ENCODE peak calls at places on chromosomes 4 and X, in nine cellular contexts. R is activated CD4-positive, alpha-beta T cell treated with anti-CD3 and anti-CD28 coated beads for 4 hours; D is mammary epithelial cell; B is EL; V is HTR-8/SVneo; J is retinal pigment epithelial cell; I is foreskin fibroblast; G is iris pigment epithelial cell; L is prostate gland. Y is an unnamed sample.

GRCh38 chr4:153731239-153731638 is 28.6 kb downstream of the RNF175 start:
- DNase-seq in R (no peak), D (peak; percentile 92), B (peak; percentile 65), V (peak; percentile 33), J (no peak), I (peak; percentile 97), G (peak; percentile 40), L (no peak), Y (no peak)

GRCh38 chr4:110201502-110201901 is 3.1 kb upstream of the ELOVL6 start:
- DNase-seq in R (no peak), D (no peak), B (no peak), V (no peak), J (no peak), I (no peak), G (no peak), L (no peak), Y (no peak)

GRCh38 chr4:89000844-89001360 is 56.1 kb downstream of the FAM13A start:
- DNase-seq in R (no peak), D (peak; percentile 74), B (peak; percentile 52), V (peak; percentile 5), J (no peak), I (peak; percentile 58), G (peak; percentile 79), L (no peak), Y (peak; percentile 72)

GRCh38 chr4:94304365-94304971 is 38.2 kb downstream of the HPGDS start:
- DNase-seq in R (peak; percentile 8), D (peak; percentile 15), B (peak; percentile 31), V (peak; percentile 9), J (no peak), I (peak; percentile 60), G (peak; percentile 50), L (peak; percentile 12), Y (peak; percentile 66)

GRCh38 chrX:41478397-41478911 is 31.3 kb downstream of the NYX start:
- DNase-seq in R (no peak), D (no peak), B (no peak), V (no peak), J (no peak), I (no peak), G (no peak), L (no peak), Y (no peak)

GRCh38 chr4:103021120-103021519 is 1.6 kb upstream of the SLC9B1 start:
- DNase-seq in R (no peak), D (no peak), B (no peak), V (no peak), J (no peak), I (no peak), G (no peak), L (no peak), Y (no peak)

GRCh38 chr4:168643083-168643795 is 146.4 kb downstream of the PALLD start:
- DNase-seq in R (no peak), D (no peak), B (peak; percentile 16), V (no peak), J (no peak), I (peak; percentile 59), G (peak; percentile 65), L (no peak), Y (peak; percentile 66)

GRCh38 chrX:6898371-6898770 is 249.1 kb upstream of the STS start:
- DNase-seq in R (no peak), D (no peak), B (no peak), V (no peak), J (no peak), I (no peak), G (no peak), L (no peak), Y (no peak)

GRCh38 chr4:173264960-173265281 is 69.2 kb downstream of the HMGB2 start:
- DNase-seq in R (no peak), D (no peak), B (no peak), V (no peak), J (no peak), I (no peak), G (no peak), L (no peak), Y (no peak)

GRCh38 chr4:183268556-183268955 is 51.5 kb downstream of the CLDN22 start:
- DNase-seq in R (no peak), D (no peak), B (no peak), V (no peak), J (no peak), I (no peak), G (no peak), L (no peak), Y (no peak)

GRCh38 chr4:80097395-80098177 is 24.6 kb upstream of the ANTXR2 start:
- DNase-seq in R (no peak), D (peak; percentile 26), B (peak; percentile 85), V (peak; percentile 32), J (peak; percentile 26), I (peak; percentile 95), G (peak; percentile 68), L (no peak), Y (peak; percentile 65)

GRCh38 chr4:6199344-6199921 is 916 bp downstream of the JAKMIP1 start:
- DNase-seq in R (peak; percentile 23), D (peak; percentile 17), B (no peak), V (no peak), J (no peak), I (peak; percentile 25), G (no peak), L (no peak), Y (no peak)

GRCh38 chr4:147247577-147247976 is 233.3 kb upstream of the EDNRA start:
- DNase-seq in R (no peak), D (no peak), B (peak; percentile 3), V (no peak), J (no peak), I (peak; percentile 12), G (peak; percentile 13), L (no peak), Y (no peak)

GRCh38 chr4:11814758-11815157 is 386.1 kb upstream of the HS3ST1 start:
- DNase-seq in R (no peak), D (no peak), B (no peak), V (no peak), J (no peak), I (no peak), G (no peak), L (no peak), Y (no peak)

GRCh38 chr4:82851902-82852750 is 38.8 kb downstream of the SEC31A start:
- DNase-seq in R (no peak), D (no peak), B (peak; percentile 46), V (peak; percentile 13), J (peak; percentile 9), I (peak; percentile 53), G (peak; percentile 50), L (no peak), Y (peak; percentile 61)

GRCh38 chrX:31708116-31708515 is 636.3 kb upstream of the FTHL17 start:
- DNase-seq in R (no peak), D (no peak), B (no peak), V (no peak), J (no peak), I (no peak), G (no peak), L (no peak), Y (no peak)

GRCh38 chrX:1853916-1854315 is 239.1 kb downstream of the ASMT start:
- DNase-seq in R (no peak), D (peak; percentile 5), B (no peak), V (no peak), J (no peak), I (no peak), G (no peak), L (no peak), Y (no peak)

GRCh38 chrX:118729043-118729652 is 1.7 kb downstream of the IL13RA1 start:
- DNase-seq in R (no peak), D (no peak), B (no peak), V (no peak), J (no peak), I (no peak), G (no peak), L (no peak), Y (no peak)

GRCh38 chr4:109010534-109010933 is 247.7 kb upstream of the ETNPPL start:
- DNase-seq in R (no peak), D (no peak), B (no peak), V (no peak), J (no peak), I (no peak), G (peak; percentile 41), L (no peak), Y (no peak)

GRCh38 chr4:6472008-6472386 is 417 bp downstream of the PPP2R2C start:
- DNase-seq in R (no peak), D (no peak), B (no peak), V (no peak), J (no peak), I (no peak), G (no peak), L (no peak), Y (no peak)

GRCh38 chr4:16752150-16752549 is 146.3 kb downstream of the LDB2 start:
- DNase-seq in R (no peak), D (no peak), B (peak; percentile 21), V (no peak), J (no peak), I (peak; percentile 52), G (peak; percentile 54), L (no peak), Y (peak; percentile 42)

GRCh38 chrX:124033821-124034220 is 72.3 kb downstream of the STAG2 start:
- DNase-seq in R (no peak), D (peak; percentile 39), B (peak; percentile 62), V (no peak), J (no peak), I (peak; percentile 51), G (peak; percentile 52), L (no peak), Y (no peak)

GRCh38 chr4:6900956-6901355 is 8.7 kb upstream of the TBC1D14 start:
- DNase-seq in R (no peak), D (no peak), B (no peak), V (no peak), J (no peak), I (no peak), G (no peak), L (no peak), Y (no peak)

GRCh38 chrX:2902841-2903240 is 26.3 kb downstream of the ARSD start:
- DNase-seq in R (no peak), D (no peak), B (no peak), V (no peak), J (no peak), I (no peak), G (no peak), L (no peak), Y (no peak)

GRCh38 chrX:18887177-18887820 is 96.6 kb downstream of the PHKA2 start:
- DNase-seq in R (no peak), D (no peak), B (no peak), V (no peak), J (no peak), I (no peak), G (no peak), L (peak; percentile 55), Y (no peak)

Y was measured in endothelial cell of umbilical vein.